ENCODE peak calls at places on chromosomes 13 and 19, in four cellular contexts. M, P, Y and D are unnamed samples.

GRCh38 chr19:32817913-32818476 is 51.6 kb downstream of the SLC7A9 start:
- DNase-seq in M (no peak), P (no peak), Y (no peak), D (no peak)

GRCh38 chr19:55075366-55075998 is at the start of gene EPS8L1:
- DNase-seq in M (no peak), P (no peak), Y (no peak), D (no peak)

GRCh38 chr13:28583661-28584091 is 75.3 kb upstream of the POMP start:
- DNase-seq in M (no peak), P (no peak), Y (no peak), D (peak; percentile 46)

GRCh38 chr19:16143399-16144215 is at the start of gene HSH2D:
- DNase-seq in M (peak; percentile 90), P (peak; percentile 45), Y (no peak), D (no peak)

GRCh38 chr19:28990522-28990921 is 222.4 kb downstream of the UQCRFS1 start:
- DNase-seq in M (no peak), P (no peak), Y (no peak), D (no peak)

GRCh38 chr13:68234278-68234677 is 1004.1 kb upstream of the PCDH9 start:
- DNase-seq in M (no peak), P (no peak), Y (no peak), D (no peak)

GRCh38 chr19:7196721-7197168 is 97.5 kb downstream of the INSR start:
- DNase-seq in M (no peak), P (no peak), Y (no peak), D (no peak)

GRCh38 chr13:39952244-39953233 is 297.1 kb downstream of the COG6 start:
- DNase-seq in M (no peak), P (no peak), Y (no peak), D (peak; percentile 12)

GRCh38 chr13:75717525-75717924 is 81.4 kb downstream of the LMO7 start:
- DNase-seq in M (no peak), P (no peak), Y (no peak), D (no peak)

GRCh38 chr19:29687244-29687896 is 22.1 kb downstream of the PLEKHF1 start:
- DNase-seq in M (no peak), P (no peak), Y (no peak), D (no peak)

GRCh38 chr13:45850020-45850613 is 1.4 kb downstream of the SIAH3 start:
- DNase-seq in M (no peak), P (no peak), Y (no peak), D (no peak)

GRCh38 chr19:2820112-2820702 is 539 bp downstream of the ZNF554 start:
- DNase-seq in M (no peak), P (no peak), Y (no peak), D (peak; percentile 42)

GRCh38 chr19:7888145-7888825 is at the start of gene LRRC8E:
- DNase-seq in M (no peak), P (peak; percentile 59), Y (peak; percentile 62), D (peak; percentile 90)

GRCh38 chr19:43774103-43774939 is 6.5 kb downstream of the KCNN4 start:
- DNase-seq in M (no peak), P (peak; percentile 63), Y (no peak), D (peak; percentile 98)

GRCh38 chr13:106942558-106942957 is 374.6 kb upstream of the ARGLU1 start:
- DNase-seq in M (no peak), P (no peak), Y (no peak), D (no peak)

GRCh38 chr13:109804654-109805053 is 18.3 kb upstream of the IRS2 start:
- DNase-seq in M (no peak), P (no peak), Y (no peak), D (peak; percentile 15)

GRCh38 chr19:7788178-7788932 is 25.3 kb downstream of the CLEC4M start:
- DNase-seq in M (no peak), P (no peak), Y (no peak), D (no peak)

GRCh38 chr19:6890938-6891337 is 3.6 kb downstream of the ADGRE1 start:
- DNase-seq in M (no peak), P (no peak), Y (no peak), D (no peak)

GRCh38 chr13:104648291-104648690 is 1582.1 kb upstream of the SLC10A2 start:
- DNase-seq in M (no peak), P (no peak), Y (no peak), D (no peak)

GRCh38 chr19:9309974-9310446 is 372 bp upstream of the ZNF699 start:
- DNase-seq in M (no peak), P (no peak), Y (peak; percentile 73), D (peak; percentile 92)

GRCh38 chr13:48853381-48854102 is 122.2 kb upstream of the FNDC3A start:
- DNase-seq in M (no peak), P (no peak), Y (no peak), D (no peak)

GRCh38 chr13:59975807-59976445 is 187.8 kb downstream of the DIAPH3 start:
- DNase-seq in M (no peak), P (no peak), Y (no peak), D (no peak)

GRCh38 chr13:40445557-40445990 is 220.9 kb downstream of the FOXO1 start:
- DNase-seq in M (peak; percentile 99), P (no peak), Y (no peak), D (no peak)

GRCh38 chr13:51729853-51730553 is 74.0 kb downstream of the DHRS12 start:
- DNase-seq in M (no peak), P (peak; percentile 70), Y (no peak), D (no peak)

GRCh38 chr13:44237276-44237767 is 136.3 kb upstream of the SERP2 start:
- DNase-seq in M (peak; percentile 19), P (no peak), Y (no peak), D (no peak)

GRCh38 chr13:106570354-106570822 is 2.5 kb upstream of the ARGLU1 start:
- DNase-seq in M (no peak), P (no peak), Y (peak; percentile 52), D (peak; percentile 55)

GRCh38 chr19:5395996-5396939 is 55.7 kb upstream of the PTPRS start:
- DNase-seq in M (no peak), P (no peak), Y (no peak), D (no peak)

GRCh38 chr13:40485611-40486517 is 180.6 kb downstream of the FOXO1 start:
- DNase-seq in M (no peak), P (no peak), Y (no peak), D (no peak)

GRCh38 chr19:2039959-2040646 is 10.9 kb downstream of the MKNK2 start:
- DNase-seq in M (no peak), P (no peak), Y (no peak), D (peak; percentile 36)

GRCh38 chr19:28737021-28737525 is 475.9 kb downstream of the UQCRFS1 start:
- DNase-seq in M (peak; percentile 3), P (peak; percentile 15), Y (no peak), D (no peak)

GRCh38 chr13:100941811-100942361 is 267.3 kb upstream of the TMTC4 start:
- DNase-seq in M (no peak), P (no peak), Y (no peak), D (no peak)
- TF ChIP-seq JUNB in M (no peak), P (no peak), Y (no peak), D (no peak)

GRCh38 chr19:48363500-48363809 is 285 bp downstream of the TMEM143 start:
- DNase-seq in M (no peak), P (no peak), Y (no peak), D (no peak)
- TF ChIP-seq RAD21 in M (no peak), P (peak; percentile 12), Y (no peak), D (no peak)

GRCh38 chr13:96821381-96821780 is 172.9 kb downstream of the OXGR1 start:
- DNase-seq in M (no peak), P (no peak), Y (no peak), D (no peak)

GRCh38 chr13:96819375-96819774 is 174.9 kb downstream of the OXGR1 start:
- DNase-seq in M (no peak), P (no peak), Y (no peak), D (no peak)

GRCh38 chr13:96816874-96817273 is 177.4 kb downstream of the OXGR1 start:
- DNase-seq in M (no peak), P (no peak), Y (no peak), D (no peak)

GRCh38 chr13:96816261-96816660 is 178.0 kb downstream of the OXGR1 start:
- DNase-seq in M (no peak), P (no peak), Y (no peak), D (no peak)

DNA sequence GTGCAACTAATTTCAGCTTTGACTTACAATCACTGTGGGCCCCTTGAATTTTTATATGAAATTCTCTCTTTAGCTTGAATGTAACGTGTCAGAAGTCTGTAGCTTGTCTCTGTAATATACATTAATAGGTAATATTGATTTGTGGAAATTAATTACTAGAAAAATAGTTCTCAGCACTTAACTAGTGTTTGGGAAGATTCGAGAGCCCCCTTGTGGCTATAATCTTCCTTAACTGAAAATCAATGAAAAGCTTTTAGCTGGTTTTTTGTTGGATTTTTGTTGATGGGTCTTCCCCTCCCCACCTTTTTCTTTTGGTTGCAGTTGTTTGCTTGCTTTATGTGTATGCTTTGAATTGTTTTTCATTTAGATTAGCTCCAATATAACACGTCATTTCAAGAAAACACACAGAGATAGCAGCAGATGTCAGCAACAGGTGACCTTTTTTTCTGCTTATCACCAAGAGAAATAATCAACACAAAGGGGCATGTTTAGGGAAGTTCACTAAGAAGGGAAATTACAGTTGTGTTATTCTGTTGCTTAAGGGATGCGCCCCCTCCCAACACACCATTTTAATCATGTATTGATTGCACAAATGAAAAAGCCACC is 176.8 kb downstream of the OXGR1 start:
- DNase-seq in M (no peak), P (peak; percentile 6), Y (no peak), D (no peak)
- TF ChIP-seq JUNB in M (no peak), P (no peak), Y (no peak), D (no peak)

GRCh38 chr13:42994878-42995277 is 2.8 kb upstream of the EPSTI1 start:
- DNase-seq in M (no peak), P (no peak), Y (no peak), D (no peak)

GRCh38 chr13:42992585-42993122 is 613 bp upstream of the EPSTI1 start:
- DNase-seq in M (no peak), P (no peak), Y (no peak), D (no peak)

GRCh38 chr13:42996584-42996983 is 4.5 kb upstream of the EPSTI1 start:
- DNase-seq in M (no peak), P (peak; percentile 9), Y (peak; percentile 30), D (no peak)

GRCh38 chr13:42999491-42999890 is 7.5 kb upstream of the EPSTI1 start:
- DNase-seq in M (no peak), P (no peak), Y (no peak), D (no peak)

DNA sequence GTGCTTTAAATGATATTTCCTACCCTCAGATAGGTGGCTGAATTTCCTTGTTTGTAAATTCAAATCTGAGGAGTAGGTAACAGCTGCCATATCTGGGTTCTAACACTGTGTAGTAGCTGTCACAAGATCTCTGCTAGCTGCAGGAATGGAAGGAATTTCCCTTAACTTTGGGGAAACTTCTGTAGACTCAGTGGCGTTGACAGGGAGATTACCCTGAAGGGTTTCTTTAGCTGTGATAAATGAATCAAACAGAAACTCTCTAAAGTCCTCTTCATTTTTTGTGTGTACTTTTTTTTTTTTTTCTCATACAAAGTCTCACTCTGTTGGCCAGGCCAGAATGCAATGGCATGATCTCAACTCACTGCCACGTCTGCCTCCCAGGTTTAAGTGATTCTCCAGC is 5.3 kb upstream of the EPSTI1 start:
- DNase-seq in M (no peak), P (no peak), Y (no peak), D (no peak)
- TF ChIP-seq RAD21 in M (no peak), P (no peak), Y (no peak), D (no peak)

GRCh38 chr13:26529441-26529840 is 28.0 kb upstream of the WASF3 start:
- DNase-seq in M (no peak), P (peak; percentile 15), Y (no peak), D (peak; percentile 13)
- TF ChIP-seq JUNB in M (no peak), P (no peak), Y (no peak), D (no peak)